ENCODE peak calls at places on chromosomes 7 and 10, in ten cellular contexts. One of them, this sample, is unnamed. For H3K27me3 and H3K4me1, the result is how much of the 10 kb centered on the place peaks cover.

GRCh38 chr7:148901178-148901577 is 17.1 kb upstream of the EZH2 start:
- DNase-seq in MM.1S: no peak
- DNase-seq in effector memory CD4-positive, alpha-beta T cell: no peak
- DNase-seq in colonic mucosa: no peak
- DNase-seq in heart right ventricle: no peak
- DNase-seq in esophagus squamous epithelium: no peak
- DNase-seq in GM23248: no peak
- DNase-seq in hepatocyte: no peak
- DNase-seq in BE2C: no peak
- DNase-seq in CD8-positive, alpha-beta T cell: no peak
- DNase-seq in this sample: no peak

GRCh38 chr7:4739528-4739992 is 35.9 kb upstream of the AP5Z1 start:
- DNase-seq in GM23248: no peak
- DNase-seq in effector memory CD4-positive, alpha-beta T cell: peak
- DNase-seq in esophagus squamous epithelium: no peak
- DNase-seq in hepatocyte: peak
- DNase-seq in MM.1S: peak
- DNase-seq in CD8-positive, alpha-beta T cell: no peak
- DNase-seq in heart right ventricle: peak
- DNase-seq in colonic mucosa: no peak
- DNase-seq in BE2C: peak
- DNase-seq in this sample: no peak

GRCh38 chr7:130901209-130901783 is 167.3 kb upstream of the KLF14 start:
- DNase-seq in colonic mucosa: peak
- DNase-seq in heart right ventricle: peak
- DNase-seq in MM.1S: no peak
- DNase-seq in hepatocyte: peak
- DNase-seq in esophagus squamous epithelium: no peak
- DNase-seq in GM23248: peak
- DNase-seq in effector memory CD4-positive, alpha-beta T cell: no peak
- DNase-seq in CD8-positive, alpha-beta T cell: no peak
- DNase-seq in BE2C: peak
- DNase-seq in this sample: peak

GRCh38 chr10:3780056-3780765 is 4.8 kb downstream of the KLF6 start:
- DNase-seq in MM.1S: no peak
- DNase-seq in CD8-positive, alpha-beta T cell: no peak
- DNase-seq in effector memory CD4-positive, alpha-beta T cell: no peak
- DNase-seq in colonic mucosa: peak
- DNase-seq in hepatocyte: no peak
- DNase-seq in GM23248: peak
- DNase-seq in esophagus squamous epithelium: no peak
- DNase-seq in heart right ventricle: no peak
- DNase-seq in BE2C: no peak
- DNase-seq in this sample: no peak

GRCh38 chr7:70047891-70048448 is 449.7 kb downstream of the AUTS2 start:
- DNase-seq in colonic mucosa: no peak
- DNase-seq in heart right ventricle: no peak
- DNase-seq in BE2C: no peak
- DNase-seq in MM.1S: no peak
- DNase-seq in esophagus squamous epithelium: no peak
- DNase-seq in effector memory CD4-positive, alpha-beta T cell: no peak
- DNase-seq in CD8-positive, alpha-beta T cell: no peak
- DNase-seq in hepatocyte: no peak
- DNase-seq in GM23248: no peak
- DNase-seq in this sample: no peak

GRCh38 chr10:19839090-19839489 is 22.9 kb downstream of the PLXDC2 start:
- DNase-seq in MM.1S: no peak
- DNase-seq in colonic mucosa: no peak
- DNase-seq in CD8-positive, alpha-beta T cell: no peak
- DNase-seq in hepatocyte: no peak
- DNase-seq in esophagus squamous epithelium: no peak
- DNase-seq in heart right ventricle: no peak
- DNase-seq in GM23248: no peak
- DNase-seq in BE2C: no peak
- DNase-seq in effector memory CD4-positive, alpha-beta T cell: no peak
- DNase-seq in this sample: no peak

GRCh38 chr7:130273863-130274262 is 7.2 kb downstream of the CPA2 start:
- DNase-seq in BE2C: no peak
- DNase-seq in heart right ventricle: no peak
- DNase-seq in hepatocyte: peak
- DNase-seq in esophagus squamous epithelium: no peak
- DNase-seq in colonic mucosa: peak
- DNase-seq in CD8-positive, alpha-beta T cell: no peak
- DNase-seq in GM23248: peak
- DNase-seq in MM.1S: no peak
- DNase-seq in effector memory CD4-positive, alpha-beta T cell: no peak
- DNase-seq in this sample: no peak

GRCh38 chr10:86339226-86339865 is 27.2 kb downstream of the GRID1 start:
- DNase-seq in GM23248: no peak
- DNase-seq in BE2C: no peak
- DNase-seq in colonic mucosa: no peak
- DNase-seq in esophagus squamous epithelium: no peak
- DNase-seq in CD8-positive, alpha-beta T cell: no peak
- DNase-seq in hepatocyte: no peak
- DNase-seq in MM.1S: no peak
- DNase-seq in heart right ventricle: no peak
- DNase-seq in effector memory CD4-positive, alpha-beta T cell: no peak
- DNase-seq in this sample: no peak

GRCh38 chr7:98984126-98984525 is 105.8 kb downstream of the TRRAP start:
- DNase-seq in GM23248: no peak
- DNase-seq in hepatocyte: no peak
- DNase-seq in BE2C: no peak
- DNase-seq in CD8-positive, alpha-beta T cell: no peak
- DNase-seq in esophagus squamous epithelium: no peak
- DNase-seq in colonic mucosa: no peak
- DNase-seq in effector memory CD4-positive, alpha-beta T cell: no peak
- DNase-seq in heart right ventricle: no peak
- DNase-seq in MM.1S: no peak
- DNase-seq in this sample: no peak

GRCh38 chr7:26083113-26083512 is 68.9 kb upstream of the NFE2L3 start:
- DNase-seq in MM.1S: no peak
- DNase-seq in effector memory CD4-positive, alpha-beta T cell: no peak
- DNase-seq in hepatocyte: peak
- DNase-seq in GM23248: peak
- DNase-seq in BE2C: no peak
- DNase-seq in colonic mucosa: no peak
- DNase-seq in heart right ventricle: no peak
- DNase-seq in esophagus squamous epithelium: no peak
- DNase-seq in CD8-positive, alpha-beta T cell: no peak
- DNase-seq in this sample: no peak

GRCh38 chr10:100750291-100751210 is 5.2 kb downstream of the PAX2 start:
- DNase-seq in effector memory CD4-positive, alpha-beta T cell: no peak
- DNase-seq in BE2C: no peak
- DNase-seq in MM.1S: no peak
- DNase-seq in hepatocyte: no peak
- DNase-seq in colonic mucosa: no peak
- DNase-seq in heart right ventricle: no peak
- DNase-seq in esophagus squamous epithelium: no peak
- DNase-seq in GM23248: no peak
- DNase-seq in CD8-positive, alpha-beta T cell: no peak
- DNase-seq in this sample: no peak

GRCh38 chr10:100748251-100749058 is 3.1 kb downstream of the PAX2 start:
- DNase-seq in colonic mucosa: no peak
- DNase-seq in MM.1S: no peak
- DNase-seq in heart right ventricle: no peak
- DNase-seq in effector memory CD4-positive, alpha-beta T cell: no peak
- DNase-seq in BE2C: no peak
- DNase-seq in CD8-positive, alpha-beta T cell: no peak
- DNase-seq in hepatocyte: no peak
- DNase-seq in GM23248: no peak
- DNase-seq in esophagus squamous epithelium: no peak
- DNase-seq in this sample: no peak

GRCh38 chr10:100747826-100748231 is 2.4 kb downstream of the PAX2 start:
- DNase-seq in GM23248: no peak
- DNase-seq in hepatocyte: no peak
- DNase-seq in BE2C: no peak
- DNase-seq in esophagus squamous epithelium: no peak
- DNase-seq in MM.1S: no peak
- DNase-seq in effector memory CD4-positive, alpha-beta T cell: no peak
- DNase-seq in heart right ventricle: no peak
- DNase-seq in CD8-positive, alpha-beta T cell: no peak
- DNase-seq in colonic mucosa: no peak
- DNase-seq in this sample: no peak

GRCh38 chr10:100749059-100749308 is 3.6 kb downstream of the PAX2 start:
- DNase-seq in MM.1S: no peak
- DNase-seq in GM23248: no peak
- DNase-seq in effector memory CD4-positive, alpha-beta T cell: no peak
- DNase-seq in hepatocyte: no peak
- DNase-seq in BE2C: no peak
- DNase-seq in esophagus squamous epithelium: no peak
- DNase-seq in heart right ventricle: no peak
- DNase-seq in colonic mucosa: no peak
- DNase-seq in CD8-positive, alpha-beta T cell: no peak
- DNase-seq in this sample: no peak

DNA sequence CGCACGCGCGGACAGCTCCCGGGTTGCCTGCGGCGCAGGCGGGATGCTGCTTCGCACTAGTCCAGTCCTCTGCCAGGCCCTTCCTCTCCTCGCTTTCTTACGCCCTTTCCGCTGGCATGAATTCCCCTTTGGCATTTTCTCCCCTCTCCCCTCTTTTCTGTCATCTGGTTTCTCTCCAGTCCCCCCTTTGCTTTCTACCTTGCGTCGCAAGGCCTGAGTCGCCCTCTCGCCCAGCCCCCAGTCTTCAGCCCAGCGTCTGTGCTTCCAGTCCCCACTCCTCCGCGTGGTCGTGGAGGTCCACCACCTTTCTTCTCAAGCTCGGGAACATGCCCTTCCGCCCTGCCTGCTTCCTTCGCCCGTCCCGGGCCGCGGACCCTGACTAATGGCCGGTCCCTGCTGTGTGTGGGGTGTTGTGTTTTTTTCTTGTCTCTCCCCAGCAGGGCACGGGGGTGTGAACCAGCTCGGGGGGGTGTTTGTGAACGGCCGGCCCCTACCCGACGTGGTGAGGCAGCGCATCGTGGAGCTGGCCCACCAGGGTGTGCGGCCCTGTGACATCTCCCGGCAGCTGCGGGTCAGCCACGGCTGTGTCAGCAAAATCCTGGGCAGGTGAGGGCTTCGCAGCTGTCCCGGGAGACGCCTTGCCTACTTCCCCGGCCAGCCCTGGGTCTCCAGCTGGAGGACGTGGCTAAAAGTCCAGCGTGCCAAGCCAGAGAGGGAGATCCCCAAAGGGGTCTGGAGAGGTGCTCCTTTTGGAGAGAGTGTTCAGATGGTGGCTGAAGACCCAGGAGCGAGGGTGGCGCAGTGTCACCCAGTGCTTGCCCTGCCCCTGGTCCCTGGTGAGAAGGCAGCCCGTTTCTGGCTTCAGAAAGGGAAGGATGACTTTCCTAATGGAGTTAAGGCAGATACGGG is 4.2 kb downstream of the PAX2 start:
- DNase-seq in GM23248: no peak
- DNase-seq in heart right ventricle: no peak
- DNase-seq in esophagus squamous epithelium: no peak
- DNase-seq in hepatocyte: no peak
- DNase-seq in effector memory CD4-positive, alpha-beta T cell: no peak
- DNase-seq in BE2C: no peak
- DNase-seq in MM.1S: no peak
- DNase-seq in colonic mucosa: no peak
- DNase-seq in CD8-positive, alpha-beta T cell: no peak
- DNase-seq in this sample: no peak
- H3K27me3 ChIP-seq in GM23248: half or more
- H3K27me3 ChIP-seq in heart right ventricle: half or more
- H3K27me3 ChIP-seq in esophagus squamous epithelium: half or more
- H3K27me3 ChIP-seq in hepatocyte: half or more
- H3K27me3 ChIP-seq in effector memory CD4-positive, alpha-beta T cell: under half
- H3K27me3 ChIP-seq in BE2C: half or more
- H3K27me3 ChIP-seq in MM.1S: half or more
- H3K27me3 ChIP-seq in colonic mucosa: half or more
- H3K27me3 ChIP-seq in CD8-positive, alpha-beta T cell: under half
- H3K27me3 ChIP-seq in this sample: half or more

DNA sequence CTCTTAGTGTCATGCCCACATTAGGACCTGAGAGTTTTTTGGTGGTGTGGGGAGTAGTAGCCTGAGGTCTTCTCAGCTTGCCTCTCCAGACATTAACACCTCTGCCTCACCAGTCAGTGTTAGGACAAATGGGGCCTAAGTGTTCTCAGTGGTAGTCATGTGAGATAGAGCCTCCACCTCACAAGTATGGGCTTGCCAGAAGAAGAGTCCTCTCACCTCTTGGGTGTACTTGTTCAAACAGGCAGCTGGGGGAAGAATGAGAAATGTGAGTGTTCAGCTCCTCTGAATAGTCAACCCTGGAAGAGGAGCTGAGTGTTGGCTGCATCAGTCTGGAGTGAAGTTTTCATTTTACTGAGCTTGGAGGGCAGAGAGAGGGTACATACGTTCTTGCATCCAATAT is 464.6 kb downstream of the POM121L12 start:
- DNase-seq in heart right ventricle: no peak
- DNase-seq in hepatocyte: no peak
- DNase-seq in esophagus squamous epithelium: no peak
- DNase-seq in CD8-positive, alpha-beta T cell: no peak
- DNase-seq in BE2C: no peak
- DNase-seq in effector memory CD4-positive, alpha-beta T cell: no peak
- DNase-seq in colonic mucosa: no peak
- DNase-seq in GM23248: no peak
- DNase-seq in MM.1S: no peak
- DNase-seq in this sample: no peak
- H3K4me1 ChIP-seq in heart right ventricle: under half
- H3K4me1 ChIP-seq in hepatocyte: under half
- H3K4me1 ChIP-seq in esophagus squamous epithelium: under half
- H3K4me1 ChIP-seq in CD8-positive, alpha-beta T cell: under half
- H3K4me1 ChIP-seq in BE2C: under half
- H3K4me1 ChIP-seq in effector memory CD4-positive, alpha-beta T cell: under half
- H3K4me1 ChIP-seq in colonic mucosa: under half
- H3K4me1 ChIP-seq in GM23248: under half
- H3K4me1 ChIP-seq in MM.1S: under half
- H3K4me1 ChIP-seq in this sample: under half

GRCh38 chr7:101162551-101163280 is 2.7 kb downstream of the VGF start:
- DNase-seq in colonic mucosa: peak
- DNase-seq in BE2C: peak
- DNase-seq in effector memory CD4-positive, alpha-beta T cell: no peak
- DNase-seq in GM23248: peak
- DNase-seq in heart right ventricle: peak
- DNase-seq in hepatocyte: peak
- DNase-seq in esophagus squamous epithelium: no peak
- DNase-seq in MM.1S: no peak
- DNase-seq in CD8-positive, alpha-beta T cell: no peak
- DNase-seq in this sample: no peak
- H3K27me3 ChIP-seq in colonic mucosa: under half
- H3K27me3 ChIP-seq in BE2C: under half
- H3K27me3 ChIP-seq in effector memory CD4-positive, alpha-beta T cell: half or more
- H3K27me3 ChIP-seq in GM23248: under half
- H3K27me3 ChIP-seq in heart right ventricle: half or more
- H3K27me3 ChIP-seq in hepatocyte: under half
- H3K27me3 ChIP-seq in esophagus squamous epithelium: under half
- H3K27me3 ChIP-seq in MM.1S: under half
- H3K27me3 ChIP-seq in CD8-positive, alpha-beta T cell: under half
- H3K27me3 ChIP-seq in this sample: under half

DNA sequence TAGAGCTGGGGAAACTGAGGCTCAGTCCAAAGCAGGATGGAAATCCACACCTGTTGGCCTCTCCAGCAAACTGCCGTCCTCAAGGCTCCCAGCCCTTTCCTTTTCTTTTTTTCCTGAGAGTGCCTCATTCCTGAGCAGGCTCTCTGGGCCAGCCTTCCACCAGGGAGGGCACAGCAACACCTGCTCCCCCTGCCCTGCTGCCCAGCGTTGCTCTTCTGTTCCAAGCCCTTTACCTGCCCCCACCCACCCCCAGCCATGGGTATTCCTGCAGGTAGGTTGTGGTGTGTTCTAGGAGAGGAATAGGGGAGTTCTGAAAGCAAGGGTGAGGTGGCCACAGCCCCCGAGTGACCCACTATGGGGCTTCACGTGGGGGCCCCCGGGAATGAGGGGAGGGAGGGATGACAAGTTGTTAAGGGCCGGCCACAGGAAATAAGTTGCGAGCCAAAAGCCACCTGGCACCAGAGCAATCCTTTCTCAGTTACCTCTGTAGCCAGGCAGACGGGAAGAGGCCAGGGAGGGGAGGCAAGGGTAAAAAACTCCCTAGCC is 19.3 kb downstream of the VSIR start:
- DNase-seq in heart right ventricle: no peak
- DNase-seq in esophagus squamous epithelium: no peak
- DNase-seq in BE2C: no peak
- DNase-seq in effector memory CD4-positive, alpha-beta T cell: no peak
- DNase-seq in MM.1S: no peak
- DNase-seq in hepatocyte: no peak
- DNase-seq in GM23248: no peak
- DNase-seq in colonic mucosa: no peak
- DNase-seq in CD8-positive, alpha-beta T cell: no peak
- DNase-seq in this sample: no peak
- H3K4me1 ChIP-seq in heart right ventricle: half or more
- H3K4me1 ChIP-seq in esophagus squamous epithelium: under half
- H3K4me1 ChIP-seq in BE2C: under half
- H3K4me1 ChIP-seq in effector memory CD4-positive, alpha-beta T cell: half or more
- H3K4me1 ChIP-seq in MM.1S: under half
- H3K4me1 ChIP-seq in hepatocyte: under half
- H3K4me1 ChIP-seq in GM23248: under half
- H3K4me1 ChIP-seq in colonic mucosa: under half
- H3K4me1 ChIP-seq in CD8-positive, alpha-beta T cell: half or more
- H3K4me1 ChIP-seq in this sample: under half

This sample was measured in SJSA1.